ENCODE peak calls at places on chromosomes 2 and 18, in five cellular contexts. C, V, F, B and Y are unnamed samples.

GRCh38 chr2:191245046-191245868 is at the start of gene MYO1B:
- DNase-seq in C (peak), V (peak), F (peak), B (peak), Y (peak)

GRCh38 chr2:9779572-9780264 is 63.6 kb upstream of the TAF1B start:
- DNase-seq in C (peak), V (no peak), F (no peak), B (no peak), Y (no peak)

GRCh38 chr2:130332271-130333073 is 10.2 kb upstream of the IMP4 start:
- DNase-seq in C (peak), V (peak), F (peak), B (peak), Y (peak)

GRCh38 chr18:44149706-44150105 is 531.0 kb upstream of the SETBP1 start:
- DNase-seq in C (no peak), V (no peak), F (no peak), B (no peak), Y (no peak)

GRCh38 chr18:46555724-46556123 is 101.3 kb downstream of the LOXHD1 start:
- DNase-seq in C (peak), V (no peak), F (peak), B (no peak), Y (no peak)

GRCh38 chr2:160584972-160585494 is 91.4 kb upstream of the RBMS1 start:
- DNase-seq in C (no peak), V (no peak), F (no peak), B (no peak), Y (no peak)

GRCh38 chr18:63980027-63980426 is 10.1 kb downstream of the SERPINB8 start:
- DNase-seq in C (no peak), V (no peak), F (no peak), B (no peak), Y (no peak)

GRCh38 chr18:58591286-58591685 is 37.6 kb downstream of the ALPK2 start:
- DNase-seq in C (no peak), V (no peak), F (no peak), B (no peak), Y (no peak)

GRCh38 chr2:12314119-12314735 is 402.5 kb upstream of the TRIB2 start:
- DNase-seq in C (no peak), V (no peak), F (no peak), B (no peak), Y (no peak)

GRCh38 chr2:68762665-68763064 is 28.1 kb downstream of the ARHGAP25 start:
- DNase-seq in C (no peak), V (no peak), F (no peak), B (no peak), Y (no peak)

GRCh38 chr2:31359229-31359628 is 55.3 kb downstream of the XDH start:
- DNase-seq in C (no peak), V (no peak), F (no peak), B (no peak), Y (no peak)

GRCh38 chr2:173545364-173545734 is 190.7 kb downstream of the CDCA7 start:
- DNase-seq in C (peak), V (no peak), F (no peak), B (no peak), Y (no peak)

GRCh38 chr18:33116376-33116775 is 324.1 kb downstream of the CCDC178 start:
- DNase-seq in C (no peak), V (no peak), F (no peak), B (no peak), Y (no peak)

GRCh38 chr2:139643139-139643538 is 862.9 kb upstream of the NXPH2 start:
- DNase-seq in C (no peak), V (no peak), F (no peak), B (no peak), Y (no peak)

GRCh38 chr2:183149489-183149888 is 25.2 kb downstream of the NUP35 start:
- DNase-seq in C (no peak), V (no peak), F (no peak), B (no peak), Y (no peak)

GRCh38 chr2:152716805-152717241 is 438 bp downstream of the PRPF40A start:
- DNase-seq in C (no peak), V (peak), F (peak), B (peak), Y (peak)

GRCh38 chr2:64751286-64752260 is 97.9 kb upstream of the SERTAD2 start:
- DNase-seq in C (peak), V (peak), F (peak), B (no peak), Y (peak)

GRCh38 chr2:126770466-126770865 is 114.5 kb downstream of the GYPC start:
- DNase-seq in C (no peak), V (no peak), F (no peak), B (no peak), Y (no peak)

GRCh38 chr2:86297382-86298147 is 39.9 kb downstream of the REEP1 start:
- DNase-seq in C (no peak), V (no peak), F (peak), B (no peak), Y (peak)

GRCh38 chr2:231068525-231069222 is 12.0 kb downstream of the PSMD1 start:
- DNase-seq in C (no peak), V (no peak), F (no peak), B (no peak), Y (no peak)

GRCh38 chr2:212725180-212725579 is 186.6 kb upstream of the ERBB4 start:
- DNase-seq in C (no peak), V (no peak), F (no peak), B (no peak), Y (no peak)

GRCh38 chr2:238104071-238104511 is 4.0 kb downstream of the ESPNL start:
- DNase-seq in C (no peak), V (peak), F (no peak), B (no peak), Y (no peak)

GRCh38 chr2:132849118-132849517 is 179.1 kb upstream of the LYPD1 start:
- DNase-seq in C (no peak), V (no peak), F (no peak), B (no peak), Y (no peak)

GRCh38 chr2:181552808-181553207 is 95.6 kb downstream of the ITGA4 start:
- DNase-seq in C (no peak), V (no peak), F (no peak), B (no peak), Y (no peak)

GRCh38 chr2:119240311-119241204 is 16.9 kb downstream of the STEAP3 start:
- DNase-seq in C (peak), V (peak), F (peak), B (no peak), Y (no peak)

GRCh38 chr2:238137885-238138284 is 583 bp upstream of the KLHL30 start:
- DNase-seq in C (no peak), V (no peak), F (no peak), B (no peak), Y (no peak)

GRCh38 chr2:120396519-120397361 is 50.8 kb downstream of the INHBB start:
- DNase-seq in C (no peak), V (peak), F (no peak), B (no peak), Y (peak)

GRCh38 chr2:230589497-230590015 is 123.1 kb upstream of the CAB39 start:
- DNase-seq in C (no peak), V (no peak), F (no peak), B (no peak), Y (no peak)

GRCh38 chr2:70420005-70420580 is 118.2 kb upstream of the FAM136A start:
- DNase-seq in C (no peak), V (no peak), F (no peak), B (no peak), Y (no peak)

GRCh38 chr2:183126635-183127034 is 2.4 kb downstream of the NUP35 start:
- DNase-seq in C (no peak), V (no peak), F (no peak), B (no peak), Y (no peak)

GRCh38 chr2:165440367-165440766 is 29.1 kb upstream of the CSRNP3 start:
- DNase-seq in C (no peak), V (no peak), F (no peak), B (peak), Y (no peak)

GRCh38 chr2:2827237-2827636 is 496.2 kb upstream of the MYT1L start:
- DNase-seq in C (no peak), V (no peak), F (no peak), B (no peak), Y (peak)
- H3K4me3 ChIP-seq in C (no peak), V (no peak), F (no peak), B (no peak), Y (no peak)

GRCh38 chr2:53610260-53610659 is 157.3 kb upstream of the CHAC2 start:
- DNase-seq in C (no peak), V (no peak), F (no peak), B (no peak), Y (no peak)

DNA sequence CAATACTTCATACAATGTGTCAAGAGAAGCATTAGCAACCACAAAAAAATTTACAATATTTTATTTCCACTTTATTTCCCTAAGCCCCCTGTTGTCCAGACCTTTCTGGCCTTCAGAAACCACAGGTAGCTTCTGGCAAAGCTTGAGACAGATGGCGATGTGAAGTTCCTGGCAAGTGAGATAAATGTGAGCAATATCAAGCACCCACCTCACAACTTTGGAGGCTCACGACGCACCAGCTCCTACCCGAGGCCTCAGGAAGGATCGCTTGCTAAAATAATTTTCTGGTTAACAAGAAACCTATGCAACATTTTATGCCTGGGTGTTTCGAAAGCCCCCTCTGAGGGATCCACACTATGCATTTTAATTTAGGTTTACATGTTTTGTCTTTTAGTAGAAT is 158.0 kb upstream of the CHAC2 start:
- DNase-seq in C (no peak), V (no peak), F (no peak), B (no peak), Y (no peak)
- TF ChIP-seq CTCF in C (no peak), V (no peak), F (no peak), B (no peak), Y (no peak)

GRCh38 chr2:216810399-216811160 is 49.3 kb downstream of the TNP1 start:
- DNase-seq in C (no peak), V (no peak), F (no peak), B (no peak), Y (no peak)
- TF ChIP-seq POLR2A in C (no peak), V (no peak), F (no peak), B (no peak), Y (no peak)

DNA sequence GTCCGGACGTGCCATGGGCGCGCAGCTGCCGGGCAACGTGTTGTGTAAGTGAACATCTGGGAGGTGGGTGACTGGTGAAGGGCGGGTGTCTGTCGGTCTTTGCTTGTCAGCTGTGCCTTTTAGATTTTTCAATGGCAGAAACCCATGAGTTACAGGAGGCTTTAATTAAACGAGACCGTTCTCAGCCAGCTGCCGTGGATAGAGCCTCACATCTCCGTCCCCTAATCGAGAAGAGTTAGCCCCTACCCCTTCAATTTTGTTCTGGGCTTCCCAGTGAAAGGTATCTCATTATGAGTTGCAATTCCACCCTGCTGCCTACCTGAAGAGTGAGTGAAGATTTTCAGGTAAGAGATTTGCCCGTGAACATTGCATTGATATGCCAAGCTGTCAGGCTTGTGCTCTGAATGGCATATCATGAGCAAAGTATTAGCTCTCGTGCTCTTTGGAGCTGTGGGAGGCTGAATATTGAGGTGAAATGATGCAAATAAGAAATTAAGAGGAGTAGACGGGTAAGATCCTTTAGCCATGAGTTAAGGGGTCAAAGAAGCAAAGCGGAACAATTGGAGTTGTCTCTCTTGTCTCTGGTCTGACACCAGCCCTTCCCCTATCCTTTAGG is 118.6 kb upstream of the MSTN start:
- DNase-seq in C (no peak), V (no peak), F (no peak), B (no peak), Y (no peak)
- H3K4me3 ChIP-seq in C (peak), V (peak), F (peak), B (peak), Y (peak)